ENCODE peak calls at places on chromosomes 6 and 20, in eight cellular contexts. V is mesendoderm, Y is neuronal stem cell, S is fibroblast of lung, J is PC-3, N is GM12878, U is HCT116, H is SK-N-SH. O is an unnamed sample.
A peak's percentile ranks its signal among the peaks of the same experiment; 100 is the strongest.

GRCh38 chr6:38144365-38144764 is 324.8 kb downstream of the ZFAND3 start:
- DNase-seq in N (no peak), H (no peak), V (no peak), U (no peak), J (no peak), S (no peak), Y (no peak), O (no peak)

GRCh38 chr6:139430897-139431601 is 56.6 kb upstream of the CITED2 start:
- DNase-seq in N (no peak), S (peak; percentile 20), V (no peak), J (no peak), H (no peak), U (no peak), Y (no peak), O (no peak)

GRCh38 chr6:106084106-106084963 is 1.8 kb upstream of the PRDM1 start:
- DNase-seq in S (peak; percentile 93), V (peak; percentile 93), N (peak; percentile 84), J (peak; percentile 54), U (peak; percentile 72), H (no peak), Y (no peak), O (peak; percentile 83)

GRCh38 chr6:158660331-158660730 is 10.5 kb downstream of the SYTL3 start:
- DNase-seq in Y (no peak), N (no peak), U (no peak), S (peak; percentile 29), V (no peak), H (peak; percentile 55), J (peak; percentile 68), O (peak; percentile 34)

GRCh38 chr20:5718896-5719595 is 31.2 kb upstream of the SHLD1 start:
- DNase-seq in J (no peak), Y (no peak), S (no peak), V (peak; percentile 7), N (no peak), H (no peak), U (no peak), O (no peak)

GRCh38 chr6:157436200-157436943 is 55.4 kb downstream of the ZDHHC14 start:
- DNase-seq in S (no peak), N (no peak), V (no peak), J (no peak), U (no peak), Y (no peak), H (no peak), O (no peak)

GRCh38 chr6:170371588-170371987 is 65.0 kb downstream of the FAM120B start:
- DNase-seq in Y (no peak), V (peak; percentile 82), H (peak; percentile 80), N (no peak), J (no peak), U (no peak), S (peak; percentile 26), O (peak; percentile 35)

GRCh38 chr6:84581494-84582259 is 182.7 kb downstream of the TBX18 start:
- DNase-seq in S (peak; percentile 79), U (no peak), J (no peak), Y (no peak), N (no peak), V (no peak), H (no peak), O (no peak)

GRCh38 chr6:25913741-25914140 is 16.8 kb downstream of the SLC17A2 start:
- DNase-seq in V (no peak), H (no peak), J (no peak), U (no peak), N (no peak), S (no peak), Y (no peak), O (no peak)

DNA sequence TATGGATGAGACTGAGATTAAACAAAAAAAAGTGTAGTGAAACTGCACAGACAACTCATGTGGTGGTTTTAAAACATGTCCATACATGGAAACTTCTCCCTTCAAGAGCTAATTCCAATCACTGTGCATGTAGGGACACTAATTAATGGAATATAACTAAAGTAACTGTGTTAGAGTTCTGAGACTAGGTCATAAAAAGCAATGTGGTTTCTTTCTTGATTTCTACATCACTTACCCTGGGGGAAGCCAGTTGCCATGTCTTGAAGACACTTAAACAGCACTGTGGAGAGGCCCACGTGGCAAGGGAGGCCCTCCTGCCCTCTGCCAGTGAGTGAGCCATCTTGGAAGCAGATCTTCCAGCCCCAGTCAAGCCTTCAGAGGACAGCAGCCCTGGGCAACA is 118.2 kb upstream of the DST start:
- DNase-seq in J (no peak), N (no peak), V (no peak), Y (no peak), U (no peak), S (no peak), H (no peak), O (no peak)
- H3K4me2 ChIP-seq in J (no peak overlapping the region), N (peak overlapping the region; percentile 61), V (no peak overlapping the region), Y (no peak overlapping the region), U (no peak overlapping the region), S (no peak overlapping the region), H (no peak overlapping the region), O (no peak overlapping the region)

GRCh38 chr6:44356432-44356950 is 14.0 kb downstream of the SPATS1 start:
- DNase-seq in U (no peak), J (no peak), N (no peak), S (no peak), H (no peak), V (no peak), Y (no peak), O (no peak)

GRCh38 chr6:44352259-44352658 is 9.8 kb downstream of the SPATS1 start:
- DNase-seq in H (no peak), U (no peak), N (no peak), S (no peak), Y (no peak), V (no peak), J (no peak), O (no peak)

GRCh38 chr6:44353336-44353735 is 10.9 kb downstream of the SPATS1 start:
- DNase-seq in U (no peak), V (peak; percentile 8), H (no peak), Y (no peak), S (no peak), J (peak; percentile 42), N (no peak), O (no peak)

GRCh38 chr6:44359973-44360372 is 17.5 kb downstream of the SPATS1 start:
- DNase-seq in S (no peak), J (no peak), N (no peak), Y (no peak), V (no peak), H (no peak), U (no peak), O (no peak)

GRCh38 chr6:44355640-44356039 is 13.2 kb downstream of the SPATS1 start:
- DNase-seq in S (no peak), U (no peak), V (no peak), N (no peak), H (no peak), Y (no peak), J (no peak), O (no peak)
- H3K4me3 ChIP-seq in S (no peak overlapping the region), U (no peak overlapping the region), V (no peak overlapping the region), N (no peak overlapping the region), H (no peak overlapping the region), Y (no peak overlapping the region), J (no peak overlapping the region), O (no peak overlapping the region)

GRCh38 chr6:52523363-52524207 is 53.3 kb downstream of the TRAM2 start:
- DNase-seq in U (no peak), N (no peak), S (no peak), Y (no peak), V (no peak), H (no peak), J (no peak), O (no peak)
- H3K9ac ChIP-seq in U (no peak overlapping the region), N (no peak overlapping the region), S (no peak overlapping the region), Y (no peak overlapping the region), V (no peak overlapping the region), H (no peak overlapping the region), J (no peak overlapping the region), O (no peak overlapping the region)

GRCh38 chr6:15416932-15417509 is 171.2 kb downstream of the JARID2 start:
- DNase-seq in U (no peak), N (no peak), V (no peak), Y (no peak), S (no peak), H (no peak), J (no peak), O (no peak)

GRCh38 chr6:15420959-15421438 is 175.1 kb downstream of the JARID2 start:
- DNase-seq in S (no peak), V (peak; percentile 60), N (no peak), Y (no peak), U (no peak), J (no peak), H (no peak), O (no peak)

GRCh38 chr6:15417811-15418210 is 171.9 kb downstream of the JARID2 start:
- DNase-seq in Y (no peak), J (peak; percentile 96), S (peak; percentile 33), V (no peak), U (no peak), N (no peak), H (no peak), O (no peak)

GRCh38 chr6:15421945-15422733 is 176.3 kb downstream of the JARID2 start:
- DNase-seq in H (no peak), J (no peak), Y (no peak), S (no peak), U (no peak), V (no peak), N (no peak), O (no peak)

DNA sequence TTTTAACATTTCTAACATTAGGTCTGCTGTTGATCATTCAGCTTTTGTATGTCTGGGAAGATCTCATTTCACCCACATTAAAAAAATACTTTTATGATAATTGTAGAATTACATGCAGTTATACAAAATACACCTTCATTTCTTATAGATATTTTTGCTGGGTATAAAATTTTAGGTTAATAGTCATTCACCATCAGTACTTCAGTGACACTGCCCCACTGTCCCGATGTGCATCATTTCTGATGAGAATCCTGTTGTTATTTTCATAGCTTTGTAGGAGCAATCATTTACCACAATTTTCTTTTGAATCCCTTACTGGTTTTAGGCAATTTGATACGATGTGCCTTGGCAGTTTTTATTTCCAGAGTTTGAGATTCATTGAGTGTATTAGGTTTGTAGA is 173.6 kb downstream of the JARID2 start:
- DNase-seq in S (no peak), H (no peak), U (no peak), V (no peak), J (no peak), N (no peak), Y (no peak), O (no peak)
- H3K4me2 ChIP-seq in S (no peak overlapping the region), H (no peak overlapping the region), U (no peak overlapping the region), V (no peak overlapping the region), J (no peak overlapping the region), N (no peak overlapping the region), Y (no peak overlapping the region), O (no peak overlapping the region)